ENCODE peak calls at places on chromosomes 11 and 22, in four cellular contexts. N is CD4-positive, CD25-positive, alpha-beta regulatory T cell; L is GM12878; E is D341Med. W is an unnamed sample.

GRCh38 chr22:25542720-25543402 is 21.6 kb upstream of the GRK3 start:
- DNase-seq in N (no peak), L (no peak), E (no peak), W (no peak)

GRCh38 chr11:7457211-7457610 is 28.1 kb upstream of the OLFML1 start:
- DNase-seq in N (no peak), L (no peak), E (no peak), W (no peak)

GRCh38 chr11:104127828-104128227 is 36.1 kb downstream of the PDGFD start:
- DNase-seq in N (no peak), L (no peak), E (no peak), W (no peak)

GRCh38 chr11:90438069-90438468 is 215.2 kb upstream of the CHORDC1 start:
- DNase-seq in N (no peak), L (no peak), E (no peak), W (no peak)

GRCh38 chr22:20750461-20751184 is 23.3 kb upstream of the SERPIND1 start:
- DNase-seq in N (no peak), L (peak), E (no peak), W (peak)

GRCh38 chr11:12157241-12157661 is 46.9 kb downstream of the MICAL2 start:
- DNase-seq in N (no peak), L (no peak), E (no peak), W (peak)

GRCh38 chr22:44409211-44409648 is 88.8 kb downstream of the RTL6 start:
- DNase-seq in N (no peak), L (no peak), E (no peak), W (no peak)

GRCh38 chr11:111977141-111978027 is 40.2 kb downstream of the DIXDC1 start:
- DNase-seq in N (peak), L (no peak), E (peak), W (no peak)

GRCh38 chr11:106608677-106609076 is 409.6 kb downstream of the GUCY1A2 start:
- DNase-seq in N (no peak), L (no peak), E (no peak), W (no peak)

GRCh38 chr22:31393890-31394289 is 5.5 kb upstream of the DRG1 start:
- DNase-seq in N (no peak), L (no peak), E (no peak), W (no peak)

GRCh38 chr11:99952816-99953215 is 734.3 kb upstream of the ARHGAP42 start:
- DNase-seq in N (no peak), L (no peak), E (no peak), W (no peak)

GRCh38 chr11:9516113-9516512 is 55.3 kb downstream of the ZNF143 start:
- DNase-seq in N (no peak), L (no peak), E (no peak), W (no peak)

GRCh38 chr22:26893711-26894110 is 236.3 kb downstream of the MIAT start:
- DNase-seq in N (no peak), L (no peak), E (no peak), W (no peak)

GRCh38 chr22:17120711-17121234 is 387 bp downstream of the TMEM121B start:
- DNase-seq in N (no peak), L (no peak), E (peak), W (peak)

GRCh38 chr11:8689726-8690255 is 7.2 kb downstream of the RPL27A start:
- DNase-seq in N (no peak), L (no peak), E (no peak), W (no peak)

GRCh38 chr11:75719089-75719638 is 1.5 kb downstream of the MOGAT2 start:
- DNase-seq in N (no peak), L (peak), E (no peak), W (no peak)

GRCh38 chr22:19576460-19577421 is 52.5 kb upstream of the CLDN5 start:
- DNase-seq in N (no peak), L (no peak), E (no peak), W (peak)

GRCh38 chr11:88414385-88414861 is 76.9 kb upstream of the CTSC start:
- DNase-seq in N (no peak), L (no peak), E (no peak), W (peak)

GRCh38 chr11:117823941-117824420 is 563 bp downstream of the FXYD2 start:
- DNase-seq in N (no peak), L (no peak), E (no peak), W (peak)

GRCh38 chr11:36126703-36127102 is 162.5 kb downstream of the COMMD9 start:
- DNase-seq in N (no peak), L (no peak), E (no peak), W (no peak)

GRCh38 chr11:113296447-113297205 is 17.8 kb upstream of the TTC12 start:
- DNase-seq in N (no peak), L (no peak), E (no peak), W (no peak)

GRCh38 chr11:85811624-85812023 is 683 bp upstream of the SYTL2 start:
- DNase-seq in N (no peak), L (no peak), E (no peak), W (no peak)

GRCh38 chr11:112589132-112589531 is 328.5 kb upstream of the PLET1 start:
- DNase-seq in N (no peak), L (no peak), E (no peak), W (no peak)